ENCODE peak calls at places on chromosomes 11 and 22, in ten cellular contexts. F, L, O, P, W, K, H, J, N and U are unnamed samples.

GRCh38 chr22:45628508-45628907 is 43.1 kb upstream of the ATXN10 start:
- DNase-seq in L (no peak), K (no peak), N (no peak), W (no peak), O (no peak), F (no peak), J (no peak), P (no peak), H (no peak), U (no peak)

GRCh38 chr11:90220391-90220790 is 2.5 kb downstream of the CHORDC1 start:
- DNase-seq in P (no peak), L (no peak), N (no peak), K (no peak), W (no peak), J (no peak), H (peak; percentile 72), O (no peak), F (peak; percentile 7), U (no peak)

GRCh38 chr11:77154381-77155081 is 26.5 kb downstream of the MYO7A start:
- DNase-seq in F (no peak), W (peak; percentile 66), J (no peak), O (no peak), K (no peak), H (no peak), L (peak; percentile 51), P (no peak), N (peak; percentile 57), U (no peak)

GRCh38 chr11:75656044-75656726 is 12.7 kb downstream of the MAP6 start:
- DNase-seq in H (peak; percentile 4), L (no peak), K (no peak), W (no peak), O (no peak), J (no peak), F (no peak), P (no peak), N (no peak), U (no peak)

GRCh38 chr22:28514314-28514713 is 165.3 kb downstream of the TTC28 start:
- DNase-seq in H (no peak), J (no peak), F (no peak), P (no peak), K (no peak), W (no peak), O (no peak), L (no peak), N (no peak), U (no peak)

GRCh38 chr22:37697540-37697835 is 640 bp downstream of the TRIOBP start:
- DNase-seq in J (no peak), K (no peak), N (no peak), F (no peak), W (no peak), H (no peak), L (no peak), P (no peak), O (no peak), U (no peak)

GRCh38 chr11:17561466-17562001 is 14.5 kb downstream of the OTOG start:
- DNase-seq in H (no peak), P (no peak), O (peak; percentile 40), J (no peak), N (no peak), W (no peak), F (no peak), K (no peak), L (no peak), U (no peak)

GRCh38 chr22:28018461-28018927 is 99.4 kb upstream of the PITPNB start:
- DNase-seq in H (no peak), F (no peak), L (peak; percentile 16), N (no peak), J (no peak), O (peak; percentile 27), W (no peak), P (no peak), K (no peak), U (no peak)

GRCh38 chr11:113651018-113651417 is 55.1 kb downstream of the TMPRSS5 start:
- DNase-seq in W (no peak), P (no peak), H (no peak), J (no peak), N (no peak), O (no peak), K (no peak), L (no peak), F (no peak), U (no peak)

GRCh38 chr11:1821562-1821961 is 13.2 kb upstream of the SYT8 start:
- DNase-seq in J (no peak), F (no peak), W (no peak), O (no peak), H (no peak), P (no peak), K (no peak), N (no peak), L (no peak), U (no peak)
- TF ChIP-seq CTCF in J (no peak), F (no peak), W (no peak), O (no peak), H (no peak), P (no peak), K (no peak), N (no peak), L (no peak), U (no peak)

GRCh38 chr11:19116971-19117759 is at the start of gene ZDHHC13:
- DNase-seq in L (peak; percentile 98), H (peak; percentile 82), P (peak; percentile 96), F (peak; percentile 97), W (peak; percentile 94), K (peak; percentile 91), J (peak; percentile 70), O (peak; percentile 99), N (peak; percentile 94), U (peak; percentile 93)
- TF ChIP-seq CTCF in L (no peak), H (peak; percentile 41), P (peak; percentile 53), F (peak; percentile 51), W (peak; percentile 28), K (no peak), J (peak; percentile 55), O (no peak), N (no peak), U (peak; percentile 57)

DNA sequence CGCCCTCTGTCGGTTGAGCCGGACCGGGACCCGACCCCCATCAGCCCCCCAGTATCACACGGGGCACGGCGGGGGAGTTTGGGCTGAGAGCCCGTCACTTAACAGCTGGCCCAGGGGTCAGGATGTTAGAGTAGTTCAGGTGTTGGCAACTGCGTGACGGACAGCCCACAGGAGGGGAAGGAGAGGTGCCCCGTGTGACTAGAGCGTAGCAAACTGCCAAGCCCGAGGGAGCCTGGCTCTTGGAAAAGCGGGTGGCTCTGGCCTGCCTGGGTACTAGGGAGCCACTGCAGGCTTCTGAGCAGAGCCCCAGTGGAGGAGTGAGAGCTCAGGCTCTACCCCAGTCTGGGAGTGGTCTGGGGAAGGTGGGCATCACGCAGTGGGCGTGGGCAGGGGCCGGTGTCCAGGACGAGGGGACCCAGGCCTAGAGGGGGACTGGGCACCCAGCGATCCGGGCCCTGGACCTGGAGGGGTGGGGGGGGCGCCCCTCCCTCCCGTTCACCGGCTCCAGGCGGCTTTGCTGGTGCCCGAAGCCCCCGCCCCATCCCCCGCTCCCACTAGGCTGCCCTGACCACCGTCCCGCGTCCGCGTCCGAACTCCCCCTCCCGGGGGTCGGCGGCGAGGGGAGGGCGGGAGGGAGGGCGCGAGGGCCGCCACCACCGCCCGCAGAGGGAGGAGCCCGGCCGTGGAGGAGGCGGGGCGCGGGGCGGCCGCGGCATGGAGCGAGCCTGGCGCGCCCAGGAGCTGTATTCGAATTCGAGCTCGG is 24.4 kb downstream of the SHANK3 start:
- DNase-seq in W (no peak), F (peak; percentile 31), H (no peak), K (no peak), N (no peak), L (no peak), J (no peak), P (peak; percentile 8), O (no peak), U (peak; percentile 50)
- TF ChIP-seq CTCF in W (peak; percentile 55), F (no peak), H (peak; percentile 52), K (peak; percentile 33), N (no peak), L (no peak), J (peak; percentile 68), P (peak; percentile 30), O (no peak), U (peak; percentile 69)

GRCh38 chr22:26797910-26798309 is 140.5 kb downstream of the MIAT start:
- DNase-seq in F (peak; percentile 13), K (no peak), P (peak; percentile 35), J (no peak), W (no peak), L (no peak), H (no peak), O (no peak), N (no peak), U (no peak)
- TF ChIP-seq CTCF in F (peak; percentile 30), K (no peak), P (peak; percentile 32), J (no peak), W (no peak), L (no peak), H (no peak), O (no peak), N (no peak), U (no peak)

GRCh38 chr22:35549338-35549737 is 8.7 kb downstream of the RASD2 start:
- DNase-seq in J (no peak), K (no peak), W (peak; percentile 61), N (peak; percentile 56), O (no peak), P (no peak), L (no peak), H (no peak), F (no peak), U (no peak)

GRCh38 chr22:35546886-35547285 is 6.3 kb downstream of the RASD2 start:
- DNase-seq in J (no peak), L (no peak), N (no peak), O (no peak), F (no peak), K (no peak), W (no peak), H (no peak), P (no peak), U (no peak)

GRCh38 chr22:35548762-35549106 is 8.1 kb downstream of the RASD2 start:
- DNase-seq in L (no peak), P (no peak), O (no peak), N (no peak), K (no peak), H (no peak), F (no peak), W (no peak), J (no peak), U (no peak)

GRCh38 chr22:35544810-35545209 is 4.2 kb downstream of the RASD2 start:
- DNase-seq in F (no peak), W (no peak), J (no peak), N (no peak), H (no peak), L (no peak), P (no peak), K (no peak), O (no peak), U (no peak)

GRCh38 chr22:35547993-35548761 is 7.5 kb downstream of the RASD2 start:
- DNase-seq in O (no peak), L (no peak), H (no peak), N (no peak), F (no peak), J (no peak), W (no peak), K (no peak), P (peak; percentile 20), U (no peak)
- TF ChIP-seq CTCF in O (no peak), L (no peak), H (peak; percentile 17), N (no peak), F (no peak), J (peak; percentile 19), W (no peak), K (no peak), P (peak; percentile 28), U (peak; percentile 27)